ENCODE peak calls at places on chromosome 13, in six cellular contexts. W, X, M, R, G and Z are unnamed samples.

GRCh38 chr13:77584111-77584510 is 48.6 kb downstream of the SCEL start:
- DNase-seq in G (no peak), X (no peak), M (no peak), R (no peak), W (no peak), Z (no peak)

GRCh38 chr13:28531195-28531955 is 36.4 kb upstream of the FLT1 start:
- DNase-seq in W (no peak), X (no peak), M (peak), G (no peak), R (no peak), Z (peak)

GRCh38 chr13:105502193-105502592 is 1033.3 kb downstream of the EFNB2 start:
- DNase-seq in M (no peak), X (no peak), G (no peak), W (no peak), R (no peak), Z (no peak)

GRCh38 chr13:41401371-41401770 is 56.0 kb upstream of the RGCC start:
- DNase-seq in R (no peak), G (no peak), M (no peak), W (no peak), X (no peak), Z (peak)

GRCh38 chr13:21526707-21527454 is 67.8 kb upstream of the ZDHHC20 start:
- DNase-seq in G (no peak), X (no peak), M (no peak), W (peak), R (no peak), Z (no peak)

GRCh38 chr13:71879129-71879535 is 12.1 kb upstream of the DACH1 start:
- DNase-seq in M (no peak), G (no peak), X (peak), W (peak), R (no peak), Z (no peak)

GRCh38 chr13:30108913-30109237 is 198.5 kb downstream of the KATNAL1 start:
- DNase-seq in M (no peak), X (no peak), R (no peak), G (no peak), W (peak), Z (no peak)

GRCh38 chr13:110073982-110074381 is 233.0 kb downstream of the COL4A1 start:
- DNase-seq in M (no peak), G (no peak), R (no peak), X (no peak), W (no peak), Z (no peak)

GRCh38 chr13:98691360-98691759 is 61.1 kb downstream of the SLC15A1 start:
- DNase-seq in G (no peak), R (no peak), X (no peak), M (no peak), W (no peak), Z (no peak)

GRCh38 chr13:65551208-65551607 is 1678.9 kb downstream of the PCDH9 start:
- DNase-seq in G (no peak), X (no peak), M (no peak), W (no peak), R (no peak), Z (no peak)

GRCh38 chr13:98348476-98348875 is 171.4 kb upstream of the RNF113B start:
- DNase-seq in X (no peak), G (no peak), M (no peak), R (no peak), W (no peak), Z (no peak)

GRCh38 chr13:101942038-101942437 is 459.8 kb downstream of the FGF14 start:
- DNase-seq in W (peak), G (no peak), R (no peak), X (no peak), M (no peak), Z (peak)

GRCh38 chr13:42497798-42498197 is 76.2 kb upstream of the TNFSF11 start:
- DNase-seq in M (no peak), W (no peak), X (no peak), R (peak), G (no peak), Z (no peak)

GRCh38 chr13:44191504-44192171 is 182.0 kb upstream of the SERP2 start:
- DNase-seq in W (peak), G (peak), X (peak), M (no peak), R (no peak), Z (peak)

GRCh38 chr13:101018720-101019119 is 344.1 kb upstream of the TMTC4 start:
- DNase-seq in X (no peak), G (no peak), R (no peak), W (no peak), M (no peak), Z (no peak)

GRCh38 chr13:97116754-97117153 is 105.4 kb upstream of the MBNL2 start:
- DNase-seq in M (no peak), X (no peak), W (no peak), G (no peak), R (no peak), Z (no peak)

GRCh38 chr13:20332361-20333096 is 100.4 kb upstream of the GJB6 start:
- DNase-seq in M (no peak), G (no peak), W (no peak), X (no peak), R (no peak), Z (no peak)

GRCh38 chr13:108326318-108326717 is 56.8 kb downstream of the TNFSF13B start:
- DNase-seq in R (peak), W (peak), M (no peak), G (no peak), X (no peak), Z (no peak)

GRCh38 chr13:84896128-84896527 is 903.1 kb downstream of the SLITRK6 start:
- DNase-seq in R (peak), M (peak), W (peak), G (peak), X (peak), Z (peak)

GRCh38 chr13:93231867-93232266 is 5.3 kb downstream of the GPC6 start:
- DNase-seq in R (no peak), W (peak), X (no peak), M (no peak), G (no peak), Z (no peak)

GRCh38 chr13:93227906-93228801 is 1.5 kb downstream of the GPC6 start:
- DNase-seq in G (peak), M (peak), W (peak), X (no peak), R (no peak), Z (peak)

GRCh38 chr13:93227280-93227905 is 786 bp downstream of the GPC6 start:
- DNase-seq in X (no peak), M (peak), R (no peak), G (peak), W (peak), Z (peak)

GRCh38 chr13:93233997-93234416 is 7.4 kb downstream of the GPC6 start:
- DNase-seq in W (peak), M (no peak), R (no peak), G (peak), X (no peak), Z (peak)

DNA sequence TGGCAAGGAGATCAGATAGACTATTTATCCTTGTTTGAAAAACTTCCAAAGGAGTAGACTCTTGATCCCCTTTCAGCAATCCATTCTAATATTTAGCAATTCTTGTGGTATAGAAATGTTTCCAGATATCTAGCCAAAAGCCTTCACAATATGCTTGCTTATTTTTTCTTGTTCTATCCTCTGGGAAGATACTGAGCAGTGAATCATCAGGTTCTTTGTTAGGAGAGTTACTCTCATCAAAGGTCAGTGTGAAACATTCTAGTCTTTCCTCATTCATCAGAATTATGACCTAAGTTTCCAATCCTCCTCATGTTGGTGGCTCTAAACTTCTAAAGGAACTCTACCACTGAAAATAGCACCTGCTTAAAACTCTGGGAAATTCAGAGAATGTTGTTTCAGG is 3.9 kb downstream of the GPC6 start:
- DNase-seq in R (no peak), G (no peak), X (no peak), M (no peak), W (peak), Z (no peak)
- TF ChIP-seq SP1 in R (no peak), G (no peak), X (no peak), M (no peak), W (no peak), Z (no peak)

GRCh38 chr13:37700887-37701286 is 102.3 kb upstream of the POSTN start:
- DNase-seq in M (no peak), G (no peak), W (no peak), X (no peak), R (no peak), Z (no peak)

GRCh38 chr13:37706041-37706440 is 107.5 kb upstream of the POSTN start:
- DNase-seq in R (no peak), G (no peak), W (no peak), X (no peak), M (no peak), Z (no peak)

GRCh38 chr13:37701972-37702371 is 103.4 kb upstream of the POSTN start:
- DNase-seq in M (no peak), R (no peak), G (no peak), W (no peak), X (no peak), Z (no peak)

GRCh38 chr13:37701306-37701705 is 102.7 kb upstream of the POSTN start:
- DNase-seq in R (no peak), G (no peak), M (no peak), W (no peak), X (no peak), Z (no peak)
- TF ChIP-seq ATF3 in R (no peak), G (no peak), M (no peak), W (no peak), X (no peak), Z (no peak)

GRCh38 chr13:99979453-99980200 is 2.0 kb upstream of the ZIC2 start:
- DNase-seq in W (no peak), M (peak), X (no peak), G (peak), R (no peak), Z (peak)
- TF ChIP-seq SP1 in W (no peak), M (no peak), X (no peak), G (peak), R (no peak), Z (no peak)

DNA sequence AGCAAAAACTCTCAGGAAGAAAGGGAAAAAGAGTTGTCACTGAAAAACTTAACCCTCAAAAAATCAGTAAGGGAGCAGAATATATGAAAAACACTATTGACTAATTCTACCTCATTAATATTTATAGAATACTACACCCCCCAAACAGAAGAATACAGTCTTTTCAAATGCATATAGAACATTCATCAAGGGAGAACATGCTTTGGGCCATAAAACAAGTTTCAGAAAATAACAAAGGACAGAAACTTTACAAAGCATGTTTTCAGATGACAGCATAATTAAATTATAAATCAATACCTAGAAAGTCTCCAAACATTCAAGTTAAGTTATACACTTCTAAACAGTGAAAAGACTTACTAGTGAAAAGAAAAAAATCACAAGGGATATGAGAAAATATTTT is 30.5 kb downstream of the SOHLH2 start:
- DNase-seq in M (no peak), W (no peak), X (no peak), R (no peak), G (no peak), Z (no peak)
- TF ChIP-seq ATF3 in M (no peak), W (no peak), X (no peak), R (no peak), G (no peak), Z (no peak)

GRCh38 chr13:102977471-102977870 is 88.7 kb downstream of the SLC10A2 start:
- DNase-seq in W (no peak), X (no peak), R (no peak), G (no peak), M (no peak), Z (no peak)
- TF ChIP-seq SP1 in W (no peak), X (no peak), R (no peak), G (no peak), M (no peak), Z (no peak)

GRCh38 chr13:25652764-25653163 is 281.0 kb downstream of the ATP8A2 start:
- DNase-seq in M (no peak), G (no peak), X (no peak), R (no peak), W (no peak), Z (no peak)
- TF ChIP-seq ATF3 in M (no peak), G (no peak), X (no peak), R (no peak), W (no peak), Z (no peak)

DNA sequence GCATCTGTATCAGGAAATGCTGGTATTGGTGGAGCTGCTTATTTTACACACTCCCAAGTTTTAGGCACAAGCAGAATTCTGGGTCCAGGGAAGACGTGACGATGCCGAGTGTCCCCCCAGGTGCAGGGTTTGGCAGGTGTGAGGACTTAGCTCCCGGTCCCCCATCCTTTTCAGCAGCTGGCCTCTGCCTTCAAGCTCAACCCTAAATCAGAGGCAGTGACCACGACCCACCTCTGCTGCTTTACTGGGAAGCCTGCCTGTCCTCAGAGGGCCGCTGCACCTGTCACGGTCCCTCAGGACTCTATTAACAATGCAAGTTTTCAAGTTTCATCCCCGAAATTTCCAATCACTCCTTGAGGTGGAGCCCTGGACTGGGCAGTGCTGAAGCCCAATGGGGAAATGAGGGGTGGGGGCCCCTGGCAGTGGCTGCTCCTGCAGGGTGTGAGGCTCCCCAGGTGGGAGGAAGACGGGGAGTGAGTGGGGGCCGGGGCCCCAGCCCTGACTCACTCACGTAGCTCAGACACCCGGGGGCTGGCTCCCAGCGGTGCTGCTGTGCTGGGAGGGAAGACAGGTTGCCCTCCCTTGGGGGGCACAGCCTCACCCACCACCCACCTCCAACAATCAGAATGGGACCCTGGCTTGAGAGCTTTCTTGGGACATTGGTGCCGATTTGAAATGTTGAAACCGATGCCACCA is 92.6 kb upstream of the MCF2L start:
- DNase-seq in G (no peak), M (no peak), R (no peak), W (no peak), X (no peak), Z (no peak)
- TF ChIP-seq SP1 in G (no peak), M (no peak), R (no peak), W (no peak), X (no peak), Z (no peak)

GRCh38 chr13:48158290-48158689 is 63.4 kb upstream of the MED4 start:
- DNase-seq in R (peak), M (no peak), G (no peak), X (no peak), W (no peak), Z (no peak)
- TF ChIP-seq ATF3 in R (no peak), M (no peak), G (no peak), X (no peak), W (no peak), Z (no peak)